ENCODE peak calls at places on chromosome 16, in four cellular contexts. One of them, this sample, is unnamed.
A peak's percentile ranks its signal among the peaks of the same experiment; 100 is the strongest.

GRCh38 chr16:72934661-72935403 is 113.1 kb downstream of the ZFHX3 start:
- DNase-seq in A549: no peak
- DNase-seq in HCT116: no peak
- DNase-seq in WTC11: no peak
- DNase-seq in this sample: peak; percentile 88

GRCh38 chr16:85930321-85930720 is 31.4 kb downstream of the IRF8 start:
- DNase-seq in A549: no peak
- DNase-seq in HCT116: no peak
- DNase-seq in WTC11: no peak
- DNase-seq in this sample: peak; percentile 40

GRCh38 chr16:30957456-30958163 is at the start of gene SETD1A:
- DNase-seq in HCT116: peak; percentile 90
- DNase-seq in WTC11: peak; percentile 97
- DNase-seq in A549: peak; percentile 98
- DNase-seq in this sample: peak; percentile 98

GRCh38 chr16:69069504-69069903 is 35.9 kb upstream of the HAS3 start:
- DNase-seq in WTC11: no peak
- DNase-seq in A549: no peak
- DNase-seq in HCT116: no peak
- DNase-seq in this sample: no peak

GRCh38 chr16:21645261-21645721 is 7.1 kb downstream of the IGSF6 start:
- DNase-seq in WTC11: no peak
- DNase-seq in A549: no peak
- DNase-seq in HCT116: no peak
- DNase-seq in this sample: peak; percentile 61

GRCh38 chr16:23356941-23357340 is 54.8 kb downstream of the SCNN1B start:
- DNase-seq in WTC11: no peak
- DNase-seq in HCT116: no peak
- DNase-seq in A549: no peak
- DNase-seq in this sample: no peak

GRCh38 chr16:50944431-50944830 is 202.5 kb downstream of the CYLD start:
- DNase-seq in HCT116: no peak
- DNase-seq in A549: no peak
- DNase-seq in WTC11: no peak
- DNase-seq in this sample: peak; percentile 11

GRCh38 chr16:51237861-51238378 is 86.8 kb upstream of the SALL1 start:
- DNase-seq in HCT116: no peak
- DNase-seq in A549: no peak
- DNase-seq in WTC11: no peak
- DNase-seq in this sample: no peak

GRCh38 chr16:57616241-57616640 is 12.2 kb upstream of the ADGRG1 start:
- DNase-seq in HCT116: no peak
- DNase-seq in A549: no peak
- DNase-seq in WTC11: no peak
- DNase-seq in this sample: no peak

GRCh38 chr16:27690604-27691003 is 140.7 kb downstream of the KATNIP start:
- DNase-seq in WTC11: peak; percentile 71
- DNase-seq in A549: peak; percentile 31
- DNase-seq in HCT116: peak; percentile 21
- DNase-seq in this sample: peak; percentile 50
- TF ChIP-seq MAX in WTC11: no peak
- TF ChIP-seq MAX in A549: no peak
- TF ChIP-seq MAX in HCT116: no peak
- TF ChIP-seq MAX in this sample: no peak

GRCh38 chr16:84483882-84484565 is 20.4 kb downstream of the MEAK7 start:
- DNase-seq in A549: no peak
- DNase-seq in HCT116: no peak
- DNase-seq in WTC11: no peak
- DNase-seq in this sample: no peak
- TF ChIP-seq MAX in A549: no peak
- TF ChIP-seq MAX in HCT116: no peak
- TF ChIP-seq MAX in WTC11: no peak
- TF ChIP-seq MAX in this sample: no peak

GRCh38 chr16:15993128-15993527 is 43.7 kb downstream of the ABCC1 start:
- DNase-seq in WTC11: no peak
- DNase-seq in A549: no peak
- DNase-seq in HCT116: no peak
- DNase-seq in this sample: no peak

GRCh38 chr16:15993541-15993940 is 44.1 kb downstream of the ABCC1 start:
- DNase-seq in HCT116: no peak
- DNase-seq in WTC11: no peak
- DNase-seq in A549: no peak
- DNase-seq in this sample: no peak

GRCh38 chr16:16000685-16001084 is 51.3 kb downstream of the ABCC1 start:
- DNase-seq in A549: no peak
- DNase-seq in WTC11: no peak
- DNase-seq in HCT116: no peak
- DNase-seq in this sample: no peak

GRCh38 chr16:15993946-15994665 is 44.7 kb downstream of the ABCC1 start:
- DNase-seq in A549: no peak
- DNase-seq in HCT116: no peak
- DNase-seq in WTC11: no peak
- DNase-seq in this sample: no peak

GRCh38 chr16:15996432-15997109 is 47.2 kb downstream of the ABCC1 start:
- DNase-seq in HCT116: peak; percentile 65
- DNase-seq in A549: peak; percentile 94
- DNase-seq in WTC11: no peak
- DNase-seq in this sample: no peak
- TF ChIP-seq MAX in HCT116: peak; percentile 45
- TF ChIP-seq MAX in A549: peak; percentile 94
- TF ChIP-seq MAX in WTC11: no peak
- TF ChIP-seq MAX in this sample: no peak

DNA sequence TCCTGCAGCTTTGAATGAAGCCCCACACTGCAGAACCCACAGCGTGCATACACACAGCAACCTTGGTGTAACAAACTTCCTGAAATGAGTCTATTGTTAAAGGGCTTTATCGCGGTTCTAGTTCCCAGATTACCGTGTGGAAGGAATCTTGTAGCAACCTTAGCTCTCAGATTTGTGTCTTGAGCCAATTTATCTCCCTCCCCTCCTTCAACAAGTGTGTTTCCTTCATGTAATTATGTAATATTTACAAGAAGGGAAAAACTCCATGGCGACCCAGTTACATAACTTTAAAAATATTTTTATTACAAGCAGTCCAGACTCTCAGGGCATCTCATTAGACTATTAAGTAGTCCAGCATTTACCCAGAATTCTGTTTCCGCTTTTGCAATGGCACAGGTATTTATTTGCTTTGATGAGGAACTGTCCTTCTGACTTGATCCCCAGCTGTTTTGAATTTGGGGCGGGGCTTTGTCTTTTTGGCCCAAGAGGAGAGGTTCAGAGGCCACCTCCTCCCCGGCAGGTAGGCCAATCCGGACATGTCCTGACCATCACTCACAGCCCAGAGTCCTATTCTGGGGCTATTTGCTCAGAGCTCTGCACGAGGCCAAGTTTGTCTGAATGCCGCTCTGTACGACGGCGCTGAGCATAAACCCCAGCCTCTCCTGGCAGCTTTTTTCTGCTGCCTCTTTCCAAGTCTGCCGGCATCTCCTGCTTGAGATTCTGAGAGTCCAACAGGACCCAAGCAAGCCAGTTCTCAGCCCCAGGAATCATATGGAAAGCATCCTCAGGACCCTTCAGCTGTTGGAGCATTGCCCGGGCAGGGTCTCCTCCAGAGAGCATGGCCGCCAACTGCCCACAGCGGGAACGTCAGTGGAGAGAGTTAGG is 35.6 kb downstream of the CLEC16A start:
- DNase-seq in HCT116: no peak
- DNase-seq in A549: no peak
- DNase-seq in WTC11: peak; percentile 34
- DNase-seq in this sample: no peak
- TF ChIP-seq MAX in HCT116: no peak
- TF ChIP-seq MAX in A549: no peak
- TF ChIP-seq MAX in WTC11: no peak
- TF ChIP-seq MAX in this sample: no peak

GRCh38 chr16:81170824-81171223 is 67.7 kb upstream of the BCO1 start:
- DNase-seq in WTC11: peak; percentile 67
- DNase-seq in A549: no peak
- DNase-seq in HCT116: no peak
- DNase-seq in this sample: peak; percentile 22

GRCh38 chr16:81174644-81175324 is 63.7 kb upstream of the BCO1 start:
- DNase-seq in WTC11: no peak
- DNase-seq in A549: peak; percentile 72
- DNase-seq in HCT116: no peak
- DNase-seq in this sample: no peak

GRCh38 chr16:81179219-81179618 is 59.3 kb upstream of the BCO1 start:
- DNase-seq in A549: no peak
- DNase-seq in WTC11: no peak
- DNase-seq in HCT116: no peak
- DNase-seq in this sample: peak; percentile 24

GRCh38 chr16:81172769-81173658 is 65.5 kb upstream of the BCO1 start:
- DNase-seq in A549: no peak
- DNase-seq in HCT116: no peak
- DNase-seq in WTC11: no peak
- DNase-seq in this sample: no peak

DNA sequence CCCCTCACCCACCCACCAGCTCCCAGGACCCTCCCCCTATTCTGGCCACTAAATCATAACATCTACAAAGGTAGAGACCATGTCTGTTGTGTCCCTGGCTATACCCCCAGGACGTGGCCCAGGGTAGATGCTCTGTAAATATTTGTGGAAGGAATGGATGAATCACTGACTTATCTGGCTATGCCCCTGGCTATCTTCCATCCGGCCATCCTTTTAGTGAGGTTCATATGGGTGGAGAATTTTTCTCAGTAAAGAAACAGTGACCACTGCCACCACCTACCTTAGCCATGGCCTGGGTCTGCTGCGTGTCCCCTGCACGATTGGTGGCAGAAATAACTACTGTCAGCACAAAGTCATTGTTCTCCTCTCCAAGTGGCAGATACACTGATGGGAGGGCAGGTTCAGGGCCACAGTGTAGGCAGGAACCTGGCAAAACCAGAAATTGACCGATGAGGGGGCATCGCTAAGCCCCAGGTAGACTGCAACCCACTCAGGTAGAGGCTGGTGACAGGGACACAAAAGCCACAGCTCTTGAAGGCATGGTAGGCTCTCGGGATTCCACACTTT is 63.1 kb upstream of the BCO1 start:
- DNase-seq in HCT116: no peak
- DNase-seq in A549: peak; percentile 80
- DNase-seq in WTC11: no peak
- DNase-seq in this sample: no peak
- TF ChIP-seq MAX in HCT116: no peak
- TF ChIP-seq MAX in A549: no peak
- TF ChIP-seq MAX in WTC11: no peak
- TF ChIP-seq MAX in this sample: no peak

GRCh38 chr16:71210-71539 is 1.3 kb downstream of the RHBDF1 start:
- DNase-seq in WTC11: no peak
- DNase-seq in A549: no peak
- DNase-seq in HCT116: no peak
- DNase-seq in this sample: no peak

GRCh38 chr16:72561-73537 is at the start of gene RHBDF1:
- DNase-seq in A549: peak; percentile 47
- DNase-seq in WTC11: peak; percentile 74
- DNase-seq in HCT116: no peak
- DNase-seq in this sample: peak; percentile 46

GRCh38 chr16:69181-69580 is 3.2 kb downstream of the RHBDF1 start:
- DNase-seq in A549: no peak
- DNase-seq in WTC11: no peak
- DNase-seq in HCT116: no peak
- DNase-seq in this sample: no peak

GRCh38 chr16:74025-74424 is 1.6 kb upstream of the RHBDF1 start:
- DNase-seq in WTC11: no peak
- DNase-seq in HCT116: no peak
- DNase-seq in A549: no peak
- DNase-seq in this sample: no peak

GRCh38 chr16:71540-72341 is 690 bp downstream of the RHBDF1 start:
- DNase-seq in A549: peak; percentile 81
- DNase-seq in WTC11: peak; percentile 78
- DNase-seq in HCT116: peak; percentile 42
- DNase-seq in this sample: no peak
- TF ChIP-seq MAX in A549: peak; percentile 36
- TF ChIP-seq MAX in WTC11: peak; percentile 26
- TF ChIP-seq MAX in HCT116: no peak
- TF ChIP-seq MAX in this sample: no peak

GRCh38 chr16:13189250-13189649 is 287.9 kb downstream of the SHISA9 start:
- DNase-seq in HCT116: no peak
- DNase-seq in WTC11: no peak
- DNase-seq in A549: no peak
- DNase-seq in this sample: no peak
- TF ChIP-seq MAX in HCT116: no peak
- TF ChIP-seq MAX in WTC11: no peak
- TF ChIP-seq MAX in A549: no peak
- TF ChIP-seq MAX in this sample: no peak

GRCh38 chr16:19829844-19830703 is 54.6 kb downstream of the GPRC5B start:
- DNase-seq in HCT116: no peak
- DNase-seq in A549: no peak
- DNase-seq in WTC11: no peak
- DNase-seq in this sample: no peak

GRCh38 chr16:19822534-19822933 is 62.1 kb downstream of the GPRC5B start:
- DNase-seq in HCT116: no peak
- DNase-seq in WTC11: no peak
- DNase-seq in A549: no peak
- DNase-seq in this sample: peak; percentile 20

GRCh38 chr16:19823322-19823721 is 61.3 kb downstream of the GPRC5B start:
- DNase-seq in HCT116: no peak
- DNase-seq in A549: no peak
- DNase-seq in WTC11: no peak
- DNase-seq in this sample: no peak

GRCh38 chr16:19824216-19824615 is 60.4 kb downstream of the GPRC5B start:
- DNase-seq in WTC11: no peak
- DNase-seq in HCT116: no peak
- DNase-seq in A549: no peak
- DNase-seq in this sample: no peak
- TF ChIP-seq MAX in WTC11: no peak
- TF ChIP-seq MAX in HCT116: no peak
- TF ChIP-seq MAX in A549: no peak
- TF ChIP-seq MAX in this sample: no peak

GRCh38 chr16:3946604-3947180 is 66.2 kb upstream of the CREBBP start:
- DNase-seq in WTC11: no peak
- DNase-seq in HCT116: no peak
- DNase-seq in A549: no peak
- DNase-seq in this sample: no peak

GRCh38 chr16:3948378-3948995 is 68.0 kb upstream of the CREBBP start:
- DNase-seq in A549: no peak
- DNase-seq in WTC11: no peak
- DNase-seq in HCT116: no peak
- DNase-seq in this sample: no peak

GRCh38 chr16:3949287-3949686 is 68.8 kb upstream of the CREBBP start:
- DNase-seq in A549: no peak
- DNase-seq in HCT116: no peak
- DNase-seq in WTC11: no peak
- DNase-seq in this sample: no peak

GRCh38 chr16:3949946-3950342 is 69.4 kb upstream of the CREBBP start:
- DNase-seq in A549: no peak
- DNase-seq in WTC11: no peak
- DNase-seq in HCT116: no peak
- DNase-seq in this sample: peak; percentile 26

GRCh38 chr16:3945751-3946603 is 65.5 kb upstream of the CREBBP start:
- DNase-seq in A549: peak; percentile 71
- DNase-seq in HCT116: peak; percentile 33
- DNase-seq in WTC11: no peak
- DNase-seq in this sample: no peak
- TF ChIP-seq MAX in A549: peak; percentile 31
- TF ChIP-seq MAX in HCT116: peak; percentile 31
- TF ChIP-seq MAX in WTC11: no peak
- TF ChIP-seq MAX in this sample: no peak

This sample was measured in NB4.